ENCODE peak calls at places on chromosomes 13 and 19, in nine cellular contexts. V is stimulated activated CD4-positive, alpha-beta T cell treated with anti-CD3 and anti-CD28 coated beads, Interleukin-4, amount 100 ng/mL, for 24 hours; Q is NCI-H146; G is GM19239; J is astrocyte of the hippocampus; N is EH; I is AG04449; E is RPMI8226; T is dermis microvascular lymphatic vessel endothelial cell. A is an unnamed sample.

GRCh38 chr19:55373993-55374757 is 2.5 kb upstream of the TMEM190 start:
- DNase-seq in T (no peak), G (no peak), E (no peak), Q (peak; percentile 27), I (no peak), N (peak; percentile 81), J (peak; percentile 73), V (no peak), A (peak; percentile 37)

GRCh38 chr19:5150331-5150901 is 181.5 kb downstream of the KDM4B start:
- DNase-seq in J (no peak), T (no peak), G (no peak), E (no peak), I (no peak), Q (no peak), N (no peak), V (no peak), A (no peak)

GRCh38 chr19:52527954-52528326 is 472 bp downstream of the ZNF808 start:
- DNase-seq in T (peak; percentile 10), V (no peak), E (peak; percentile 12), N (peak; percentile 6), G (no peak), I (no peak), J (no peak), Q (peak; percentile 55), A (peak; percentile 56)

GRCh38 chr13:79862515-79862914 is 381.6 kb downstream of the NDFIP2 start:
- DNase-seq in N (no peak), Q (no peak), J (no peak), V (no peak), I (no peak), G (no peak), T (no peak), E (no peak), A (no peak)

GRCh38 chr19:10773969-10774368 is 56.1 kb downstream of the DNM2 start:
- DNase-seq in G (no peak), V (no peak), T (no peak), J (no peak), E (no peak), N (no peak), Q (no peak), I (no peak), A (no peak)

GRCh38 chr19:6126335-6126974 is 9.0 kb upstream of the ACSBG2 start:
- DNase-seq in V (no peak), N (peak; percentile 73), Q (peak; percentile 63), E (peak; percentile 69), I (no peak), T (peak; percentile 81), G (peak; percentile 54), J (peak; percentile 61), A (peak; percentile 87)

GRCh38 chr19:46080561-46080960 is 39.8 kb upstream of the IGFL4 start:
- DNase-seq in E (no peak), J (peak; percentile 99), Q (peak; percentile 85), N (peak; percentile 86), T (peak; percentile 52), I (peak; percentile 77), V (no peak), G (no peak), A (no peak)

GRCh38 chr13:36297600-36298338 is at the start of gene CCDC169:
- DNase-seq in T (peak; percentile 64), N (peak; percentile 68), J (peak; percentile 92), Q (peak; percentile 58), V (peak; percentile 62), E (peak; percentile 56), G (no peak), I (no peak), A (peak; percentile 69)

GRCh38 chr19:18659281-18660050 is 22.6 kb downstream of the KLHL26 start:
- DNase-seq in N (peak; percentile 51), Q (no peak), V (no peak), I (no peak), E (no peak), J (peak; percentile 44), G (no peak), T (no peak), A (no peak)